ENCODE peak calls at places on chromosomes 11 and 22, in six cellular contexts. U is CD4-positive, alpha-beta T cell; Z is pancreas; D is AG08395; B is stomach; Y is NAMALWA. V is an unnamed sample.

GRCh38 chr22:46866591-46866990 is 104.1 kb downstream of the TBC1D22A start:
- DNase-seq in U (no peak), Z (no peak), D (peak), B (no peak), Y (no peak), V (no peak)

GRCh38 chr11:12777208-12777874 is 103.1 kb downstream of the TEAD1 start:
- DNase-seq in U (no peak), Z (no peak), D (peak), B (no peak), Y (no peak), V (no peak)

GRCh38 chr11:79101736-79102135 is 339.1 kb downstream of the TENM4 start:
- DNase-seq in U (no peak), Z (peak), D (no peak), B (no peak), Y (no peak), V (no peak)

GRCh38 chr11:119764108-119764874 is 35.3 kb upstream of the NECTIN1 start:
- DNase-seq in U (no peak), Z (peak), D (peak), B (no peak), Y (no peak), V (no peak)

GRCh38 chr22:32385681-32386080 is 26.4 kb downstream of the RTCB start:
- DNase-seq in U (no peak), Z (no peak), D (no peak), B (no peak), Y (no peak), V (no peak)

GRCh38 chr11:86919557-86920210 is 35.5 kb downstream of the FZD4 start:
- DNase-seq in U (no peak), Z (no peak), D (peak), B (no peak), Y (peak), V (no peak)

GRCh38 chr11:94604496-94604895 is 37.3 kb downstream of the PIWIL4 start:
- DNase-seq in U (no peak), Z (no peak), D (no peak), B (no peak), Y (no peak), V (no peak)

GRCh38 chr11:65204646-65205601 is 23.2 kb downstream of the CAPN1 start:
- DNase-seq in U (no peak), Z (no peak), D (peak), B (peak), Y (peak), V (no peak)

GRCh38 chr11:68454767-68455166 is 5.8 kb upstream of the PPP6R3 start:
- DNase-seq in U (no peak), Z (no peak), D (no peak), B (no peak), Y (no peak), V (no peak)

GRCh38 chr11:68659158-68659921 is 25.0 kb upstream of the GAL start:
- DNase-seq in U (no peak), Z (no peak), D (peak), B (no peak), Y (no peak), V (no peak)

GRCh38 chr11:7651140-7651551 is 22.2 kb downstream of the CYB5R2 start:
- DNase-seq in U (no peak), Z (no peak), D (peak), B (no peak), Y (no peak), V (peak)

GRCh38 chr11:120835601-120836228 is 188.2 kb upstream of the TBCEL start:
- DNase-seq in U (no peak), Z (no peak), D (peak), B (no peak), Y (no peak), V (no peak)

GRCh38 chr11:105137286-105137685 is 2.3 kb downstream of the CARD18 start:
- DNase-seq in U (no peak), Z (no peak), D (no peak), B (no peak), Y (no peak), V (no peak)

GRCh38 chr11:69385832-69386415 is 92.0 kb downstream of the MYEOV start:
- DNase-seq in U (no peak), Z (no peak), D (no peak), B (peak), Y (no peak), V (peak)

GRCh38 chr11:117524784-117525183 is 197.1 kb downstream of the CEP164 start:
- DNase-seq in U (no peak), Z (no peak), D (no peak), B (no peak), Y (no peak), V (no peak)

GRCh38 chr11:108253176-108253575 is 30.3 kb downstream of the ATM start:
- DNase-seq in U (no peak), Z (no peak), D (no peak), B (no peak), Y (no peak), V (no peak)

GRCh38 chr11:10288881-10289764 is 4.9 kb downstream of the SBF2 start:
- DNase-seq in U (no peak), Z (no peak), D (no peak), B (no peak), Y (no peak), V (no peak)

V was measured in coronary artery.